ENCODE peak calls at places on chromosomes 4 and X, in ten cellular contexts. F is HCT116, R is tibial artery, O is upper lobe of right lung, B is tibial nerve, N is lung, X is right lobe of liver, Y is endodermal cell, K is kidney, S is mammary epithelial cell. W is an unnamed sample.

GRCh38 chr4:19348746-19349145 is 903.0 kb upstream of the SLIT2 start:
- DNase-seq in X (no peak), N (no peak), S (no peak), F (no peak), B (no peak), K (no peak), Y (no peak), O (no peak), R (no peak), W (no peak)

GRCh38 chr4:81039351-81040174 is 9.1 kb downstream of the BMP3 start:
- DNase-seq in Y (no peak), S (no peak), N (peak; percentile 38), O (no peak), R (no peak), K (no peak), X (no peak), B (no peak), F (no peak), W (no peak)

GRCh38 chr4:24089831-24090531 is 200.1 kb upstream of the PPARGC1A start:
- DNase-seq in S (no peak), K (no peak), F (no peak), N (no peak), X (no peak), Y (no peak), O (no peak), B (no peak), R (no peak), W (no peak)

GRCh38 chrX:15564981-15565579 is 35.7 kb downstream of the ACE2 start:
- DNase-seq in B (peak; percentile 18), S (peak; percentile 80), N (peak; percentile 66), R (peak; percentile 55), F (peak; percentile 53), K (peak; percentile 57), X (peak; percentile 53), Y (peak; percentile 86), O (peak; percentile 74), W (peak; percentile 72)

GRCh38 chr4:126051709-126052424 is 737.1 kb downstream of the FAT4 start:
- DNase-seq in S (peak; percentile 25), O (no peak), N (no peak), K (no peak), Y (no peak), F (no peak), X (no peak), R (no peak), B (no peak), W (no peak)

GRCh38 chr4:71186566-71187398 is 152.0 kb upstream of the SLC4A4 start:
- DNase-seq in B (peak; percentile 15), Y (peak; percentile 82), X (peak; percentile 85), R (peak; percentile 30), O (peak; percentile 84), S (peak; percentile 20), N (peak; percentile 56), K (peak; percentile 67), F (no peak), W (peak; percentile 80)

GRCh38 chrX:72348247-72348979 is 42.7 kb upstream of the CITED1 start:
- DNase-seq in Y (no peak), X (no peak), B (no peak), R (no peak), N (no peak), O (no peak), S (no peak), F (no peak), K (no peak), W (no peak)

GRCh38 chr4:94063084-94063483 is 144.6 kb upstream of the SMARCAD1 start:
- DNase-seq in R (no peak), S (no peak), B (no peak), X (no peak), F (no peak), N (no peak), K (no peak), O (no peak), Y (no peak), W (no peak)

GRCh38 chr4:53905281-53905934 is 159.0 kb downstream of the CHIC2 start:
- DNase-seq in O (no peak), S (no peak), B (no peak), K (no peak), R (no peak), Y (no peak), N (no peak), X (no peak), F (no peak), W (no peak)

GRCh38 chr4:82484987-82485783 is 54.8 kb downstream of the ENOPH1 start:
- DNase-seq in S (no peak), R (no peak), K (no peak), B (no peak), O (no peak), Y (no peak), N (no peak), F (no peak), X (no peak), W (no peak)

GRCh38 chr4:82482387-82482786 is 52.0 kb downstream of the ENOPH1 start:
- DNase-seq in K (no peak), Y (peak; percentile 34), R (no peak), F (no peak), N (no peak), S (no peak), X (no peak), O (no peak), B (no peak), W (no peak)

GRCh38 chr4:82479562-82479961 is 49.2 kb downstream of the ENOPH1 start:
- DNase-seq in B (no peak), Y (no peak), O (no peak), K (no peak), X (no peak), N (no peak), F (no peak), S (no peak), R (no peak), W (no peak)

GRCh38 chr4:82480786-82481317 is 50.5 kb downstream of the ENOPH1 start:
- DNase-seq in S (no peak), N (no peak), R (no peak), K (no peak), X (no peak), O (no peak), F (no peak), B (no peak), Y (peak; percentile 38), W (no peak)
- H3K27ac ChIP-seq in S (no peak overlapping the region), N (no peak overlapping the region), R (no peak overlapping the region), K (no peak overlapping the region), X (no peak overlapping the region), O (no peak overlapping the region), F (no peak overlapping the region), B (no peak overlapping the region), Y (no peak overlapping the region), W (no peak overlapping the region)

GRCh38 chrX:47646636-47647035 is 3.7 kb downstream of the ELK1 start:
- DNase-seq in N (no peak), F (no peak), Y (no peak), S (no peak), X (no peak), K (no peak), O (no peak), B (no peak), R (no peak), W (no peak)

GRCh38 chrX:47644557-47645091 is 5.7 kb downstream of the ELK1 start:
- DNase-seq in B (no peak), S (peak; percentile 16), F (no peak), K (no peak), Y (peak; percentile 72), O (no peak), X (no peak), R (no peak), N (no peak), W (no peak)

GRCh38 chrX:47645530-47645929 is 4.8 kb downstream of the ELK1 start:
- DNase-seq in F (no peak), Y (no peak), N (no peak), S (peak; percentile 24), X (no peak), R (no peak), B (no peak), O (no peak), K (no peak), W (peak; percentile 24)

GRCh38 chrX:47648376-47648775 is 2.0 kb downstream of the ELK1 start:
- DNase-seq in Y (no peak), X (no peak), N (no peak), R (no peak), B (no peak), O (no peak), K (no peak), F (no peak), S (no peak), W (no peak)

DNA sequence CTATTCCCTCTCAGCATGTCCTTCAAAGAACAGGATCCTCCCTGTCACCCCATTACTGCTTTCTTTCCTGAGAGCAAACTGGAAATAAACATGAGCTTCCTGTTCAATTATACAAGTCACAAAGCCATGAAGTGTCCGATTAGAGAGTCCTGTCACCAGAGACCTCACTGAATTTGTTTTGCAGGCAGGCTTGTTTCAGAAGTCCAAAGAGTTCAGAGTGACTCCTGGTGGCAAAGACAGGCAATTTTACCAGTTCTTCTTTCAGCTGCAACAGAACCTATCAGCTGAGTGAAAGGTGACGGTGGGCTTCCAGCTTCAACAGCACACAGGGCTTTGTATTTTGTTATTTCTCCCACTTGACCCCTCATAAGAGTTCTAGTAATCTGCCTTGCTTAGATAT is 6.4 kb downstream of the ELK1 start:
- DNase-seq in N (no peak), Y (no peak), B (no peak), F (no peak), O (no peak), X (no peak), R (no peak), S (no peak), K (no peak), W (no peak)
- TF ChIP-seq CTCF in N (no peak), Y (peak; percentile 63), B (no peak), F (peak; percentile 29), O (peak; percentile 47), X (peak; percentile 40), R (no peak), S (peak; percentile 24), K (peak; percentile 36), W (no peak)

DNA sequence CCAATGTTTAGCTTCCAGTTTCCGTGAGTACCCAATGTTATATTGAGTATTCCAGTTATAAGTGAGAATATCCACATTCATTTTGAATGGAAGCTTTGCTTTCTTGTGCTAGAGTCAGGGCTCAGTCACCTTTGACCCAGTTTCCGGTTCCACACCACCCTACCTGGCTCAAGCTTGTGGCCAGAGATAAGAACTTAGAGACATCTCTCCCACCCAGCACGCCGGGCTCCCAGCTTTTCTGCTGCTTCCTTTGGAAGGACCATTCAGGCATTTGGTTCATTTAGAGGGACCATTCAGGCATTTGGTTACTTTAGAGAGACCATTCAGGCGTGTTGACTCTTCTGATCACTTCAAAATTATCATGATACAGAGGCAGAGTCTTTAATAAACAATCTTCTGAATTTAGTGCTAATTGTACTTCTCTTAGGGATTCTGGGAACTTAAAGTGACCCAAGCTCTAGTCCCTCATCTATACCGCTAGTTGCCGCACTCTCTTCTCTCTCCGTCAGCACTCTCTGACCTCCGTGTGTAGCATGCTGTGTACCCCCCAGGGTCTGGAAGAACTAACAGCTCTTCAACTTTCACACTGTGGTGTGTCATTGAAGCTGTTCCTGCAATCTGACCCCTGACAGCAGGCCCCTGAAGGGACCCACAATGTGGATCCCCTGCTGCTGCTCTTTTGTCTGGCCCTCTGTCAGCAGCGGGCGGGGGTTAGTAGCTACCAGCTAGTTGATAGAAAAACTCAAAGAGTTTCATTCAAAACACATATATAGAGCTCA is 943.1 kb downstream of the ARAP2 start:
- DNase-seq in R (no peak), Y (peak; percentile 89), X (no peak), F (no peak), N (no peak), O (no peak), B (no peak), K (no peak), S (no peak), W (peak; percentile 14)
- H3K27ac ChIP-seq in R (no peak overlapping the region), Y (no peak overlapping the region), X (no peak overlapping the region), F (no peak overlapping the region), N (no peak overlapping the region), O (no peak overlapping the region), B (no peak overlapping the region), K (no peak overlapping the region), S (no peak overlapping the region), W (no peak overlapping the region)

GRCh38 chrX:71227370-71228062 is 4.5 kb downstream of the GJB1 start:
- DNase-seq in O (no peak), S (no peak), X (no peak), R (no peak), K (no peak), B (no peak), N (no peak), Y (no peak), F (no peak), W (no peak)
- TF ChIP-seq CTCF in O (no peak), S (no peak), X (no peak), R (no peak), K (no peak), B (no peak), N (no peak), Y (no peak), F (no peak), W (no peak)

W was measured in thyroid gland.